ENCODE peak calls at places on chromosomes 1 and 21, in eight cellular contexts. Y, M, C, F, U, S, G and D are unnamed samples.
A peak's percentile ranks its signal among the peaks of the same experiment; 100 is the strongest.

GRCh38 chr1:54413295-54413694 is 7.1 kb upstream of the SSBP3 start:
- DNase-seq in M (no peak), Y (no peak), U (peak; percentile 80), C (peak; percentile 81), F (no peak), S (peak; percentile 70), G (peak; percentile 66), D (no peak)

GRCh38 chr1:112995890-112996289 is 39.9 kb upstream of the SLC16A1 start:
- DNase-seq in U (peak; percentile 39), C (no peak), S (no peak), G (no peak), M (no peak), Y (no peak), F (no peak), D (no peak)

GRCh38 chr21:26570203-26570602 is 2.9 kb downstream of the CYYR1 start:
- DNase-seq in F (no peak), S (no peak), Y (no peak), C (no peak), U (no peak), G (no peak), M (no peak), D (no peak)

GRCh38 chr1:24459551-24460266 is 42.9 kb upstream of the RCAN3 start:
- DNase-seq in U (no peak), G (no peak), S (no peak), F (no peak), Y (no peak), C (no peak), M (no peak), D (no peak)

GRCh38 chr1:40030528-40031135 is 9.9 kb upstream of the CAP1 start:
- DNase-seq in M (no peak), U (peak; percentile 60), G (peak; percentile 42), C (no peak), S (no peak), F (no peak), Y (no peak), D (no peak)

GRCh38 chr1:110875216-110875731 is 2.3 kb downstream of the CD53 start:
- DNase-seq in F (no peak), C (no peak), Y (no peak), M (peak; percentile 13), S (no peak), G (no peak), U (no peak), D (peak; percentile 68)

GRCh38 chr1:213419369-213420030 is 368.5 kb downstream of the RPS6KC1 start:
- DNase-seq in U (peak; percentile 3), G (no peak), S (no peak), C (no peak), M (no peak), Y (no peak), F (no peak), D (no peak)

GRCh38 chr1:65195495-65196417 is 47.8 kb downstream of the AK4 start:
- DNase-seq in M (no peak), U (peak; percentile 87), F (no peak), C (no peak), Y (no peak), S (no peak), G (peak; percentile 82), D (no peak)

GRCh38 chr1:23156940-23157339 is 11.7 kb downstream of the LUZP1 start:
- DNase-seq in G (no peak), U (no peak), Y (no peak), S (no peak), M (no peak), F (no peak), C (no peak), D (no peak)

GRCh38 chr1:71357708-71358107 is 276.9 kb upstream of the ZRANB2 start:
- DNase-seq in S (no peak), F (no peak), U (no peak), M (no peak), C (no peak), G (no peak), Y (no peak), D (no peak)

GRCh38 chr1:247331172-247331525 is 518 bp downstream of the ZNF496 start:
- DNase-seq in U (peak; percentile 90), M (peak; percentile 39), S (peak; percentile 85), F (peak; percentile 59), G (peak; percentile 66), C (peak; percentile 86), Y (peak; percentile 87), D (peak; percentile 58)

GRCh38 chr1:162391790-162392563 is 10.4 kb downstream of the C1orf226 start:
- DNase-seq in S (no peak), G (peak; percentile 35), Y (no peak), U (peak; percentile 67), F (peak; percentile 44), C (no peak), M (no peak), D (peak; percentile 1)

GRCh38 chr1:36342426-36343185 is 19.2 kb upstream of the EVA1B start:
- DNase-seq in S (no peak), G (peak; percentile 29), U (peak; percentile 87), M (peak; percentile 33), F (no peak), Y (peak; percentile 70), C (peak; percentile 75), D (no peak)

GRCh38 chr1:10295471-10296085 is 85.2 kb downstream of the KIF1B start:
- DNase-seq in S (no peak), G (no peak), M (no peak), C (no peak), U (no peak), Y (no peak), F (peak; percentile 26), D (no peak)

GRCh38 chr1:14976260-14976659 is 177.3 kb upstream of the TMEM51 start:
- DNase-seq in M (no peak), C (no peak), Y (no peak), F (no peak), G (no peak), S (no peak), U (no peak), D (no peak)

GRCh38 chr1:174768949-174769348 is 230.8 kb upstream of the CACYBP start:
- DNase-seq in M (no peak), F (no peak), U (no peak), C (no peak), Y (no peak), G (no peak), S (no peak), D (no peak)

GRCh38 chr1:68460935-68461334 is 11.2 kb upstream of the RPE65 start:
- DNase-seq in S (no peak), G (no peak), C (no peak), Y (no peak), U (no peak), M (no peak), F (no peak), D (no peak)

GRCh38 chr1:221993444-221993948 is 251.6 kb upstream of the DUSP10 start:
- DNase-seq in Y (no peak), S (no peak), G (no peak), C (no peak), M (no peak), F (no peak), U (no peak), D (no peak)

GRCh38 chr1:112906155-112906698 is 49.8 kb downstream of the SLC16A1 start:
- DNase-seq in C (no peak), M (no peak), S (no peak), G (no peak), U (no peak), F (no peak), Y (no peak), D (no peak)

GRCh38 chr21:32562426-32562825 is 22.9 kb downstream of the TCP10L start:
- DNase-seq in C (no peak), S (no peak), F (peak; percentile 18), G (peak; percentile 56), M (no peak), U (peak; percentile 85), Y (no peak), D (no peak)
- H3K27ac ChIP-seq in C (no peak overlapping the region), S (peak overlapping the region; percentile 70), F (no peak overlapping the region), G (peak overlapping the region; percentile 34), M (no peak overlapping the region), U (no peak overlapping the region), Y (peak overlapping the region; percentile 28), D (no peak overlapping the region)

DNA sequence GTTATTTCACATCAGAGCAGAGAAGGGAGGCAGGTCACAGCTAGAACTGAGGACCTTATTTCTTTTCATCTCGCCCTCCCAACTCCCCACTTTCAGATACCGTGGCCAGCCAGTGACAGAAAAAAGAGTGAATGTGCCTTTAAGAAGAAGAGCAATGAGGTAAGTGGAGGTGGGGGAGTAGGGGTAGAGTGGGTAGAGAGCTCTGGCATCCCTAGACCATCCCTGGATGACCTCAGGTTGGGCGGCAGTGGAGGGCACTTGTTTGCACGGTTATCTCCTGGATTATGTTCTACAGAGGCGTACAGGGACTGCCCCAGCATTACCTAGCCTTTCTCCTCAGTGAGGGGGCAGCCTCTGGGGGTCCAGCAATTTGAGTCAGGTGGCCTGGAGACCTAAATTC is 4.6 kb downstream of the SEMA4A start:
- DNase-seq in U (no peak), M (no peak), C (no peak), S (no peak), Y (no peak), G (no peak), F (no peak), D (no peak)
- H3K4me3 ChIP-seq in U (no peak overlapping the region), M (no peak overlapping the region), C (no peak overlapping the region), S (no peak overlapping the region), Y (no peak overlapping the region), G (no peak overlapping the region), F (no peak overlapping the region), D (no peak overlapping the region)

GRCh38 chr1:8061210-8061609 is 35.1 kb upstream of the ERRFI1 start:
- DNase-seq in G (peak; percentile 97), S (peak; percentile 77), Y (no peak), F (no peak), M (no peak), C (no peak), U (peak; percentile 95), D (no peak)
- H3K27ac ChIP-seq in G (peak overlapping the region; percentile 100), S (peak overlapping the region; percentile 90), Y (peak overlapping the region; percentile 72), F (no peak overlapping the region), M (no peak overlapping the region), C (peak overlapping the region; percentile 48), U (peak overlapping the region; percentile 85), D (no peak overlapping the region)

GRCh38 chr1:26911399-26912146 is 2.2 kb downstream of the NR0B2 start:
- DNase-seq in F (no peak), C (no peak), M (no peak), Y (no peak), G (no peak), U (no peak), S (no peak), D (no peak)

GRCh38 chr1:26912147-26912490 is 1.7 kb downstream of the NR0B2 start:
- DNase-seq in F (no peak), M (no peak), U (no peak), Y (no peak), C (no peak), G (no peak), S (no peak), D (no peak)

GRCh38 chr1:26915204-26915842 is 1.5 kb upstream of the NR0B2 start:
- DNase-seq in U (peak; percentile 38), S (no peak), F (no peak), C (no peak), G (no peak), M (no peak), Y (no peak), D (no peak)

GRCh38 chr1:26913754-26914619 is at the start of gene NR0B2:
- DNase-seq in M (no peak), F (no peak), S (no peak), U (no peak), C (no peak), Y (peak; percentile 89), G (no peak), D (no peak)

DNA sequence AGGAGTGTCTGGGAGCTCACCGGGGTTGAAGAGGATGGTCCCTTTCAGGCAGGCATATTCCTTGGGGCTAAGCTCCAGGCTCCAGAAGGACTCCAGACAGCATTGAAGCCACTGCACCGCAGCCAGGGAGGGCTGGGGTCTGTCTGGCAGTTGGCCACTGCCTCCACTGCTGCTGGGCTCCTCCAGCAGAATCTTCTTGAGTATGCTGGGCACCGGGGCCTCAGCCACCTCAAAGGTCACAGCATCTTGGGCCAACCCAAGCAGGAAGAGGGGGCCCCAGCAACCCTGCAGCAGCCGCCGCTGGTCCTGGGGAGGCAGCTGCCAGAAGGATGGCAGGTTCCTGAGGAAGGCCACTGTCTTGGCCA is 404 bp downstream of the NR0B2 start:
- DNase-seq in F (no peak), G (no peak), C (no peak), S (no peak), U (no peak), Y (no peak), M (no peak), D (no peak)
- H3K4me3 ChIP-seq in F (no peak overlapping the region), G (no peak overlapping the region), C (no peak overlapping the region), S (no peak overlapping the region), U (no peak overlapping the region), Y (peak overlapping the region; percentile 43), M (no peak overlapping the region), D (no peak overlapping the region)